ENCODE peak calls at places on chromosomes 4 and X, in eight cellular contexts. S is stimulated activated CD4-positive, alpha-beta T cell treated with anti-CD3 and anti-CD28 coated beads, TNF-alpha, amount 100 ng/mL, for 48 hours; K is amygdala; Y is MV-4-11; M is AG04449; H is neural progenitor cell; I is naive B cell; B is GM03348. P is an unnamed sample.

GRCh38 chrX:130746077-130746476 is 156.9 kb downstream of the ENOX2 start:
- DNase-seq in B (no peak), K (no peak), H (no peak), M (no peak), Y (no peak), S (no peak), I (no peak), P (no peak)

GRCh38 chr4:128524311-128524710 is 236.7 kb upstream of the PGRMC2 start:
- DNase-seq in S (no peak), B (peak), I (no peak), Y (no peak), M (no peak), K (no peak), H (no peak), P (no peak)

GRCh38 chrX:147891886-147892285 is 19.8 kb upstream of the FMR1 start:
- DNase-seq in K (no peak), H (no peak), B (peak), M (no peak), S (no peak), I (no peak), Y (no peak), P (no peak)

GRCh38 chr4:144709159-144709558 is 63.2 kb downstream of the HHIP start:
- DNase-seq in S (no peak), B (peak), H (peak), M (no peak), K (no peak), I (no peak), Y (no peak), P (no peak)

GRCh38 chr4:102693266-102693850 is 67.4 kb downstream of the MANBA start:
- DNase-seq in K (no peak), S (no peak), H (no peak), B (no peak), I (no peak), M (no peak), Y (no peak), P (no peak)

GRCh38 chr4:11496313-11496956 is 67.7 kb upstream of the HS3ST1 start:
- DNase-seq in B (no peak), H (peak), Y (no peak), S (no peak), K (no peak), M (no peak), I (no peak), P (no peak)

GRCh38 chr4:113951263-113951662 is 28.2 kb downstream of the ARSJ start:
- DNase-seq in K (no peak), H (no peak), M (no peak), I (no peak), Y (no peak), S (no peak), B (no peak), P (no peak)

GRCh38 chr4:17584502-17585213 is 7.7 kb downstream of the LAP3 start:
- DNase-seq in S (no peak), M (no peak), B (no peak), I (no peak), H (no peak), K (no peak), Y (no peak), P (no peak)

GRCh38 chrX:85897376-85898110 is 149.8 kb downstream of the CHM start:
- DNase-seq in Y (no peak), M (no peak), S (no peak), K (no peak), I (no peak), H (no peak), B (no peak), P (no peak)

GRCh38 chr4:1278336-1278670 is 11.4 kb upstream of the MAEA start:
- DNase-seq in H (no peak), Y (no peak), K (no peak), I (no peak), B (no peak), M (no peak), S (no peak), P (no peak)

GRCh38 chr4:168507178-168507577 is 10.3 kb downstream of the PALLD start:
- DNase-seq in B (no peak), I (no peak), M (no peak), K (no peak), S (no peak), H (no peak), Y (no peak), P (no peak)

GRCh38 chr4:48913346-48913745 is 6.8 kb upstream of the OCIAD2 start:
- DNase-seq in H (no peak), I (no peak), K (no peak), Y (no peak), M (peak), S (no peak), B (peak), P (no peak)

GRCh38 chrX:104351173-104351769 is 96.5 kb upstream of the ESX1 start:
- DNase-seq in I (no peak), S (no peak), B (peak), M (peak), Y (peak), H (no peak), K (no peak), P (no peak)

GRCh38 chr4:172142331-172142738 is 329.1 kb downstream of the GALNTL6 start:
- DNase-seq in Y (no peak), M (peak), K (no peak), I (no peak), B (peak), S (no peak), H (no peak), P (no peak)

GRCh38 chr4:147833254-147833653 is 101.4 kb downstream of the ARHGAP10 start:
- DNase-seq in S (no peak), H (no peak), Y (no peak), K (no peak), M (no peak), I (no peak), B (no peak), P (no peak)

GRCh38 chr4:155353923-155354540 is 22.7 kb downstream of the MAP9 start:
- DNase-seq in B (peak), Y (peak), S (no peak), K (peak), H (peak), M (no peak), I (no peak), P (peak)

GRCh38 chr4:5780831-5781480 is 70.0 kb downstream of the EVC start:
- DNase-seq in S (no peak), I (no peak), B (peak), H (no peak), K (no peak), Y (no peak), M (peak), P (no peak)

GRCh38 chrX:69285401-69285871 is 120.2 kb upstream of the PJA1 start:
- DNase-seq in I (no peak), H (peak), Y (no peak), B (peak), K (no peak), S (no peak), M (no peak), P (no peak)

GRCh38 chr4:84470204-84470785 is 28.8 kb downstream of the NKX6-1 start:
- DNase-seq in S (no peak), M (no peak), I (no peak), H (peak), Y (peak), B (no peak), K (no peak), P (no peak)

GRCh38 chr4:30789219-30789671 is 69.1 kb downstream of the PCDH7 start:
- DNase-seq in M (no peak), B (no peak), S (no peak), K (no peak), H (no peak), Y (no peak), I (no peak), P (no peak)

GRCh38 chr4:110823251-110823650 is 200.4 kb upstream of the PITX2 start:
- DNase-seq in M (no peak), B (no peak), Y (no peak), K (no peak), H (no peak), S (no peak), I (no peak), P (no peak)

GRCh38 chr4:99076292-99076976 is 12.2 kb downstream of the ADH5 start:
- DNase-seq in M (no peak), H (no peak), B (no peak), Y (no peak), K (no peak), I (no peak), S (no peak), P (no peak)

GRCh38 chr4:25779021-25779420 is 83.8 kb downstream of the SEL1L3 start:
- DNase-seq in I (no peak), B (no peak), H (no peak), S (no peak), Y (no peak), K (no peak), M (no peak), P (no peak)

GRCh38 chrX:78923198-78924015 is 21.8 kb upstream of the P2RY10 start:
- DNase-seq in H (no peak), B (no peak), Y (no peak), M (no peak), S (no peak), I (no peak), K (no peak), P (no peak)

GRCh38 chr4:163694385-163694784 is 199.9 kb downstream of the TMA16 start:
- DNase-seq in Y (no peak), H (no peak), B (no peak), S (no peak), K (no peak), I (no peak), M (no peak), P (no peak)

GRCh38 chrX:68433155-68433980 is at the start of gene OPHN1:
- DNase-seq in Y (peak), H (peak), M (no peak), S (no peak), I (no peak), K (peak), B (peak), P (no peak)

GRCh38 chr4:149881744-149882143 is 66.1 kb upstream of the IQCM start:
- DNase-seq in K (no peak), S (no peak), H (no peak), I (no peak), Y (no peak), B (no peak), M (no peak), P (no peak)

GRCh38 chr4:100539706-100540105 is 21.9 kb upstream of the EMCN start:
- DNase-seq in I (no peak), Y (no peak), K (no peak), H (no peak), S (no peak), M (no peak), B (no peak), P (no peak)

GRCh38 chrX:70013483-70014222 is 36.1 kb downstream of the AWAT2 start:
- DNase-seq in K (no peak), B (no peak), Y (no peak), H (no peak), S (no peak), I (no peak), M (no peak), P (no peak)

GRCh38 chrX:115679460-115679859 is 118.5 kb downstream of the PLS3 start:
- DNase-seq in B (peak), Y (no peak), I (no peak), M (no peak), H (peak), S (no peak), K (no peak), P (no peak)

P was measured in T-cell.